ENCODE peak calls at places on chromosomes 3 and 15, in nine cellular contexts. R, H, V, X, A, L, U, J and O are unnamed samples.

GRCh38 chr3:111764645-111765091 is 94.4 kb upstream of the PHLDB2 start:
- DNase-seq in R (peak; percentile 56), H (no peak), V (no peak), X (no peak), A (peak; percentile 71), L (peak; percentile 92), U (no peak), J (no peak), O (no peak)

GRCh38 chr3:27500051-27500450 is 15.9 kb upstream of the SLC4A7 start:
- DNase-seq in R (peak; percentile 51), H (no peak), V (no peak), X (no peak), A (no peak), L (peak; percentile 53), U (no peak), J (no peak), O (no peak)

GRCh38 chr3:110414851-110415250 is 656.8 kb upstream of the NECTIN3 start:
- DNase-seq in R (peak; percentile 60), H (peak; percentile 18), V (no peak), X (no peak), A (peak; percentile 36), L (peak; percentile 85), U (no peak), J (no peak), O (no peak)

GRCh38 chr3:143135150-143135549 is 15.6 kb downstream of the CHST2 start:
- DNase-seq in R (peak; percentile 94), H (peak; percentile 19), V (no peak), X (no peak), A (peak; percentile 91), L (peak; percentile 96), U (peak; percentile 89), J (no peak), O (peak; percentile 76)

GRCh38 chr3:46038916-46039315 is 11.6 kb upstream of the XCR1 start:
- DNase-seq in R (no peak), H (no peak), V (no peak), X (no peak), A (no peak), L (no peak), U (no peak), J (no peak), O (no peak)

GRCh38 chr15:51369451-51369761 is 28.0 kb downstream of the GLDN start:
- DNase-seq in R (no peak), H (no peak), V (no peak), X (no peak), A (no peak), L (no peak), U (no peak), J (no peak), O (no peak)

GRCh38 chr15:31254431-31255175 is 72.0 kb upstream of the KLF13 start:
- DNase-seq in R (peak; percentile 74), H (no peak), V (no peak), X (no peak), A (peak; percentile 84), L (peak; percentile 38), U (peak; percentile 38), J (no peak), O (no peak)

GRCh38 chr15:77183066-77183465 is 112.2 kb upstream of the TSPAN3 start:
- DNase-seq in R (no peak), H (no peak), V (no peak), X (no peak), A (no peak), L (no peak), U (no peak), J (no peak), O (no peak)

GRCh38 chr3:138025553-138025952 is 15.6 kb downstream of the CLDN18 start:
- DNase-seq in R (no peak), H (no peak), V (no peak), X (no peak), A (no peak), L (no peak), U (no peak), J (no peak), O (no peak)

GRCh38 chr3:23807161-23808015 is 1.6 kb downstream of the UBE2E1 start:
- DNase-seq in R (peak; percentile 66), H (no peak), V (no peak), X (no peak), A (peak; percentile 34), L (peak; percentile 47), U (no peak), J (no peak), O (peak; percentile 12)

GRCh38 chr3:134364936-134365765 is 9.1 kb downstream of the AMOTL2 start:
- DNase-seq in R (peak; percentile 43), H (no peak), V (no peak), X (no peak), A (no peak), L (peak; percentile 54), U (no peak), J (no peak), O (no peak)

GRCh38 chr3:64494530-64494929 is 193.3 kb downstream of the ADAMTS9 start:
- DNase-seq in R (no peak), H (no peak), V (no peak), X (no peak), A (no peak), L (no peak), U (no peak), J (no peak), O (no peak)

GRCh38 chr3:51734572-51734907 is 27.7 kb downstream of the GRM2 start:
- DNase-seq in R (no peak), H (no peak), V (no peak), X (no peak), A (no peak), L (no peak), U (no peak), J (no peak), O (no peak)

GRCh38 chr3:119494597-119494996 is 3.8 kb upstream of the TIMMDC1 start:
- DNase-seq in R (no peak), H (peak; percentile 20), V (no peak), X (no peak), A (no peak), L (no peak), U (no peak), J (no peak), O (no peak)